ENCODE peak calls at places on chromosomes 7 and 10, in six cellular contexts. O, G, C, W, V and H are unnamed samples.

GRCh38 chr10:11242443-11243386 is 225.0 kb downstream of the CELF2 start:
- DNase-seq in V (no peak), W (no peak), O (peak; percentile 90), C (no peak), G (peak; percentile 62), H (no peak)

GRCh38 chr10:5509236-5509635 is 9.9 kb upstream of the CALML5 start:
- DNase-seq in O (no peak), G (no peak), C (no peak), V (no peak), W (no peak), H (no peak)

GRCh38 chr10:16856567-16856966 is 39.3 kb upstream of the RSU1 start:
- DNase-seq in C (no peak), W (no peak), G (no peak), O (no peak), V (peak; percentile 49), H (no peak)

GRCh38 chr7:123724725-123725381 is 23.9 kb downstream of the WASL start:
- DNase-seq in C (no peak), O (no peak), W (no peak), V (no peak), G (no peak), H (no peak)

GRCh38 chr10:99630439-99630838 is 10.2 kb upstream of the SLC25A28 start:
- DNase-seq in C (no peak), G (peak; percentile 64), W (no peak), V (peak; percentile 39), O (no peak), H (peak; percentile 26)

GRCh38 chr7:5429857-5430611 is 6.4 kb upstream of the TNRC18 start:
- DNase-seq in G (peak; percentile 30), O (no peak), C (no peak), V (no peak), W (no peak), H (no peak)

GRCh38 chr10:103693070-103693811 is 162.1 kb downstream of the SH3PXD2A start:
- DNase-seq in C (peak; percentile 40), O (no peak), W (peak; percentile 76), V (no peak), G (no peak), H (no peak)

GRCh38 chr7:47693161-47693740 is 111.3 kb upstream of the TNS3 start:
- DNase-seq in G (peak; percentile 76), V (no peak), C (no peak), O (no peak), W (no peak), H (no peak)

GRCh38 chr7:99679400-99680191 is at the start of gene CYP3A5:
- DNase-seq in O (no peak), W (peak; percentile 42), C (no peak), V (no peak), G (no peak), H (peak; percentile 24)

GRCh38 chr10:72081210-72081609 is 7.1 kb downstream of the SPOCK2 start:
- DNase-seq in G (no peak), C (no peak), O (no peak), V (no peak), W (no peak), H (no peak)

GRCh38 chr10:110364531-110364937 is 59.8 kb upstream of the SMNDC1 start:
- DNase-seq in V (no peak), W (no peak), G (no peak), O (no peak), C (no peak), H (peak; percentile 37)
- TF ChIP-seq RAD21 in V (no peak), W (no peak), G (no peak), O (no peak), C (no peak), H (no peak)

DNA sequence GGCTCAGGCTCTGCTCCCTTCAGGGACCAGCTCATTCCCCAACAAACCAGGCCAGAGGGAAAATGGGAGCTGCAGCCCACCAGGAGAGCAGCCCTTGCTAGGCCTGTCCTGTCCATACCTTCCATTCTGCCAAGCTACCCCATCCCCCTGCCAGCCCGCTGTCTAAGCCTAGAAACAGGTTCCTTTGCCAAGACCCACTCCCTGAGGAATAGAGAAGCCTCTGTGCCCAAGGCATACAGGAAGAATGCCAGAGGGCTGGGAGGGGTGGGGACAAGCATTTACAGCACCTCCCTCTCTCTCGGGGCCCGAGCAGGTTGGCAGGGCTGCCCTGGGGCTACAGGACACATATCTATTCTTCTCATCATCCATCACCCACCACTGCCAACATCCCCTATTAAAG is 178.3 kb downstream of the GRID1 start:
- DNase-seq in C (no peak), V (no peak), O (no peak), W (no peak), G (no peak), H (no peak)
- TF ChIP-seq RAD21 in C (no peak), V (no peak), O (no peak), W (no peak), G (no peak), H (no peak)

GRCh38 chr7:135645296-135645904 is 16.9 kb upstream of the STMP1 start:
- DNase-seq in W (peak; percentile 52), G (peak; percentile 64), O (no peak), C (peak; percentile 32), V (peak; percentile 62), H (peak; percentile 40)
- TF ChIP-seq RAD21 in W (peak; percentile 72), G (peak; percentile 69), O (peak; percentile 54), C (peak; percentile 40), V (peak; percentile 80), H (peak; percentile 65)

GRCh38 chr7:3463696-3464095 is 162.6 kb downstream of the SDK1 start:
- DNase-seq in O (no peak), C (no peak), V (no peak), W (no peak), G (no peak), H (no peak)
- TF ChIP-seq RAD21 in O (no peak), C (no peak), V (no peak), W (no peak), G (no peak), H (no peak)

GRCh38 chr10:48803831-48804584 is 119.3 kb downstream of the WDFY4 start:
- DNase-seq in O (no peak), C (no peak), V (no peak), W (no peak), G (no peak), H (no peak)
- TF ChIP-seq RAD21 in O (no peak), C (no peak), V (no peak), W (no peak), G (no peak), H (no peak)

GRCh38 chr7:154915600-154915999 is 87.3 kb downstream of the PAXIP1 start:
- DNase-seq in W (no peak), C (no peak), V (no peak), G (no peak), O (no peak), H (no peak)
- TF ChIP-seq RAD21 in W (no peak), C (no peak), V (no peak), G (no peak), O (no peak), H (no peak)